ENCODE peak calls at places on chromosome 6, in seven cellular contexts. One of them, this sample, is unnamed.

GRCh38 chr6:45965787-45966186 is 49.9 kb downstream of the CLIC5 start:
- DNase-seq in HCT116: no peak
- DNase-seq in K562: no peak
- DNase-seq in SK-N-SH: no peak
- DNase-seq in A549: no peak
- DNase-seq in Panc1: no peak
- DNase-seq in HepG2: no peak
- DNase-seq in this sample: no peak

GRCh38 chr6:108714012-108714773 is 134.0 kb upstream of the ARMC2 start:
- DNase-seq in HCT116: no peak
- DNase-seq in Panc1: no peak
- DNase-seq in HepG2: no peak
- DNase-seq in SK-N-SH: no peak
- DNase-seq in K562: no peak
- DNase-seq in A549: no peak
- DNase-seq in this sample: no peak

GRCh38 chr6:56459030-56459805 is 183.5 kb downstream of the DST start:
- DNase-seq in K562: no peak
- DNase-seq in A549: no peak
- DNase-seq in SK-N-SH: no peak
- DNase-seq in HCT116: no peak
- DNase-seq in HepG2: no peak
- DNase-seq in Panc1: no peak
- DNase-seq in this sample: no peak

GRCh38 chr6:138004423-138005287 is 102.6 kb downstream of the PERP start:
- DNase-seq in HepG2: peak
- DNase-seq in Panc1: no peak
- DNase-seq in K562: no peak
- DNase-seq in HCT116: peak
- DNase-seq in A549: peak
- DNase-seq in SK-N-SH: no peak
- DNase-seq in this sample: peak

GRCh38 chr6:1423578-1423977 is 34.2 kb downstream of the FOXF2 start:
- DNase-seq in SK-N-SH: no peak
- DNase-seq in A549: no peak
- DNase-seq in HCT116: no peak
- DNase-seq in HepG2: no peak
- DNase-seq in K562: no peak
- DNase-seq in Panc1: no peak
- DNase-seq in this sample: no peak

GRCh38 chr6:79422666-79423065 is 114.6 kb downstream of the LCA5 start:
- DNase-seq in SK-N-SH: no peak
- DNase-seq in HCT116: no peak
- DNase-seq in Panc1: no peak
- DNase-seq in A549: no peak
- DNase-seq in K562: no peak
- DNase-seq in HepG2: no peak
- DNase-seq in this sample: no peak

GRCh38 chr6:145756170-145756662 is 20.9 kb upstream of the EPM2A start:
- DNase-seq in HepG2: no peak
- DNase-seq in SK-N-SH: peak
- DNase-seq in HCT116: no peak
- DNase-seq in Panc1: no peak
- DNase-seq in K562: no peak
- DNase-seq in A549: no peak
- DNase-seq in this sample: peak

GRCh38 chr6:44851176-44851575 is 463.7 kb downstream of the CDC5L start:
- DNase-seq in HCT116: no peak
- DNase-seq in HepG2: no peak
- DNase-seq in K562: no peak
- DNase-seq in SK-N-SH: no peak
- DNase-seq in A549: no peak
- DNase-seq in Panc1: no peak
- DNase-seq in this sample: no peak

GRCh38 chr6:29071831-29072723 is 15.0 kb downstream of the OR2B3 start:
- DNase-seq in HepG2: peak
- DNase-seq in K562: peak
- DNase-seq in A549: peak
- DNase-seq in Panc1: peak
- DNase-seq in HCT116: peak
- DNase-seq in SK-N-SH: peak
- DNase-seq in this sample: peak

GRCh38 chr6:39495640-39496039 is 173.1 kb upstream of the KCNK16 start:
- DNase-seq in HepG2: no peak
- DNase-seq in A549: no peak
- DNase-seq in K562: no peak
- DNase-seq in HCT116: no peak
- DNase-seq in Panc1: no peak
- DNase-seq in SK-N-SH: no peak
- DNase-seq in this sample: no peak

GRCh38 chr6:20711518-20711917 is 177.3 kb downstream of the CDKAL1 start:
- DNase-seq in HepG2: no peak
- DNase-seq in K562: no peak
- DNase-seq in HCT116: no peak
- DNase-seq in A549: no peak
- DNase-seq in SK-N-SH: no peak
- DNase-seq in Panc1: no peak
- DNase-seq in this sample: no peak

GRCh38 chr6:152094992-152095592 is 287.6 kb downstream of the ESR1 start:
- DNase-seq in HepG2: peak
- DNase-seq in SK-N-SH: no peak
- DNase-seq in A549: peak
- DNase-seq in Panc1: peak
- DNase-seq in K562: peak
- DNase-seq in HCT116: peak
- DNase-seq in this sample: peak

GRCh38 chr6:56842602-56843475 is 112.1 kb upstream of the BEND6 start:
- DNase-seq in K562: no peak
- DNase-seq in Panc1: no peak
- DNase-seq in HCT116: no peak
- DNase-seq in HepG2: no peak
- DNase-seq in SK-N-SH: peak
- DNase-seq in A549: peak
- DNase-seq in this sample: no peak

GRCh38 chr6:48658910-48659309 is 547.9 kb upstream of the PTCHD4 start:
- DNase-seq in Panc1: no peak
- DNase-seq in HCT116: no peak
- DNase-seq in A549: no peak
- DNase-seq in K562: no peak
- DNase-seq in SK-N-SH: no peak
- DNase-seq in HepG2: no peak
- DNase-seq in this sample: no peak

GRCh38 chr6:120675886-120676285 is 658.4 kb downstream of the TBC1D32 start:
- DNase-seq in Panc1: no peak
- DNase-seq in HepG2: no peak
- DNase-seq in HCT116: no peak
- DNase-seq in A549: no peak
- DNase-seq in K562: no peak
- DNase-seq in SK-N-SH: no peak
- DNase-seq in this sample: no peak

GRCh38 chr6:152310371-152310954 is 326.7 kb downstream of the SYNE1 start:
- DNase-seq in A549: no peak
- DNase-seq in HCT116: no peak
- DNase-seq in HepG2: no peak
- DNase-seq in Panc1: no peak
- DNase-seq in K562: no peak
- DNase-seq in SK-N-SH: no peak
- DNase-seq in this sample: no peak

GRCh38 chr6:79833264-79833663 is 114.1 kb downstream of the ELOVL4 start:
- DNase-seq in SK-N-SH: peak
- DNase-seq in K562: no peak
- DNase-seq in Panc1: no peak
- DNase-seq in HepG2: no peak
- DNase-seq in HCT116: no peak
- DNase-seq in A549: no peak
- DNase-seq in this sample: no peak

GRCh38 chr6:144310761-144311160 is 25.6 kb downstream of the UTRN start:
- DNase-seq in A549: no peak
- DNase-seq in K562: no peak
- DNase-seq in HepG2: no peak
- DNase-seq in Panc1: no peak
- DNase-seq in SK-N-SH: no peak
- DNase-seq in HCT116: no peak
- DNase-seq in this sample: no peak

GRCh38 chr6:35184580-35185301 is 29.0 kb upstream of the SCUBE3 start:
- DNase-seq in K562: no peak
- DNase-seq in HepG2: no peak
- DNase-seq in HCT116: no peak
- DNase-seq in SK-N-SH: no peak
- DNase-seq in A549: no peak
- DNase-seq in Panc1: no peak
- DNase-seq in this sample: no peak

GRCh38 chr6:13615802-13616140 is 636 bp downstream of the NOL7 start:
- DNase-seq in Panc1: no peak
- DNase-seq in SK-N-SH: peak
- DNase-seq in HepG2: no peak
- DNase-seq in K562: peak
- DNase-seq in HCT116: no peak
- DNase-seq in A549: no peak
- DNase-seq in this sample: peak

GRCh38 chr6:73076211-73076610 is 149.1 kb downstream of the KHDC1L start:
- DNase-seq in Panc1: no peak
- DNase-seq in K562: no peak
- DNase-seq in A549: peak
- DNase-seq in HCT116: no peak
- DNase-seq in SK-N-SH: no peak
- DNase-seq in HepG2: peak
- DNase-seq in this sample: no peak

GRCh38 chr6:32133786-32134185 is 3.7 kb upstream of the FKBPL start:
- DNase-seq in K562: no peak
- DNase-seq in A549: no peak
- DNase-seq in Panc1: no peak
- DNase-seq in SK-N-SH: no peak
- DNase-seq in HepG2: no peak
- DNase-seq in HCT116: no peak
- DNase-seq in this sample: no peak

GRCh38 chr6:117265425-117266266 is at the start of gene VGLL2:
- DNase-seq in Panc1: no peak
- DNase-seq in K562: no peak
- DNase-seq in A549: no peak
- DNase-seq in HCT116: no peak
- DNase-seq in HepG2: peak
- DNase-seq in SK-N-SH: peak
- DNase-seq in this sample: no peak

GRCh38 chr6:15855311-15855710 is 192.5 kb upstream of the DTNBP1 start:
- DNase-seq in Panc1: no peak
- DNase-seq in SK-N-SH: no peak
- DNase-seq in K562: no peak
- DNase-seq in A549: no peak
- DNase-seq in HepG2: no peak
- DNase-seq in HCT116: no peak
- DNase-seq in this sample: no peak

GRCh38 chr6:166330612-166331011 is 11.7 kb downstream of the SFT2D1 start:
- DNase-seq in HCT116: no peak
- DNase-seq in K562: peak
- DNase-seq in Panc1: no peak
- DNase-seq in SK-N-SH: peak
- DNase-seq in HepG2: peak
- DNase-seq in A549: no peak
- DNase-seq in this sample: no peak
- TF ChIP-seq REST in HCT116: no peak
- TF ChIP-seq REST in K562: no peak
- TF ChIP-seq REST in Panc1: no peak
- TF ChIP-seq REST in SK-N-SH: no peak
- TF ChIP-seq REST in HepG2: no peak
- TF ChIP-seq REST in A549: no peak
- TF ChIP-seq REST in this sample: no peak

GRCh38 chr6:42527204-42527603 is 36.6 kb upstream of the UBR2 start:
- DNase-seq in HCT116: no peak
- DNase-seq in Panc1: no peak
- DNase-seq in HepG2: no peak
- DNase-seq in K562: no peak
- DNase-seq in SK-N-SH: no peak
- DNase-seq in A549: no peak
- DNase-seq in this sample: no peak
- TF ChIP-seq REST in HCT116: no peak
- TF ChIP-seq REST in Panc1: no peak
- TF ChIP-seq REST in HepG2: no peak
- TF ChIP-seq REST in K562: no peak
- TF ChIP-seq REST in SK-N-SH: no peak
- TF ChIP-seq REST in A549: no peak
- TF ChIP-seq REST in this sample: no peak

DNA sequence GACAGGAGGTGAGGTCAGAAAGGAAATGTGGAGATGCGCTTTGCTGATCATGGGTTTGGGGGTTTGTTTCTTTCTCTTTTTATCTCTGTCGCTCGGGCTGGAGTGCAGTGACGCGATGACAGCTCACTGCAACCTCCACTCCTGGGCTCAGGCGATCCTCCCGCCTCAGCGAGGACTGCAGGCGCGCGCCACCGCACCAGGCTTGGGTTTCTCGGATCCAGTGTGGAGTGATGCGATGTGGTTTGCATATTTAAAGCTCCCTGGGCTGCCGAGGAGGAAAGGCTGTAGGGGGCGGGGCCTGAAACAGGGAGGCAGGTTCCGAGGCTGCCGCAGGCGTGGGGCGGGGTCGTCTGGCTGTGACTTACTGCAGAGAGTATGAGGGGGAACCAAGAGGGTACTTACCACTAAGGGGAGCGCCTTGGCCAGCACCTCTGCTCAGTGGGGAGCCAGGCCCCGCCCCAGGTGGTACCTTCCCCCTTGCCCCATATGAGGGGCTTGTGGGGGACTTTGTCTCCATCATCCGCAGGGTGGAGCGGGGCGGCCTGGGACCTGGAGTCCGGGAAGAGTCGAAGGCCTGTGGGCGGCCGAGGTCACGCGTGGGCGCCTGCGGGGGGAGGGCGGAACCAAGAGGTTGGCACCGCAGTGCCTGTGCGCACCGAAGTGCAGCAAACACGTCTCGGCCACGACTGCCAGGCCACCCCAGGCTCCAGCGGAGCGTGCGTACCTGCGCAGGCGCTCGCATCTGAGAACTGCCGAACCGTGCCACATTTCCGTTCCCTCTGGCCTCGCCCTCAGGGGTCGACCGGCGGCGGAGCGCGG is 12.7 kb upstream of the BAK1 start:
- DNase-seq in K562: peak
- DNase-seq in A549: no peak
- DNase-seq in Panc1: no peak
- DNase-seq in HepG2: no peak
- DNase-seq in HCT116: no peak
- DNase-seq in SK-N-SH: no peak
- DNase-seq in this sample: no peak
- TF ChIP-seq REST in K562: no peak
- TF ChIP-seq REST in A549: no peak
- TF ChIP-seq REST in Panc1: no peak
- TF ChIP-seq REST in HepG2: no peak
- TF ChIP-seq REST in HCT116: no peak
- TF ChIP-seq REST in SK-N-SH: no peak
- TF ChIP-seq REST in this sample: no peak

DNA sequence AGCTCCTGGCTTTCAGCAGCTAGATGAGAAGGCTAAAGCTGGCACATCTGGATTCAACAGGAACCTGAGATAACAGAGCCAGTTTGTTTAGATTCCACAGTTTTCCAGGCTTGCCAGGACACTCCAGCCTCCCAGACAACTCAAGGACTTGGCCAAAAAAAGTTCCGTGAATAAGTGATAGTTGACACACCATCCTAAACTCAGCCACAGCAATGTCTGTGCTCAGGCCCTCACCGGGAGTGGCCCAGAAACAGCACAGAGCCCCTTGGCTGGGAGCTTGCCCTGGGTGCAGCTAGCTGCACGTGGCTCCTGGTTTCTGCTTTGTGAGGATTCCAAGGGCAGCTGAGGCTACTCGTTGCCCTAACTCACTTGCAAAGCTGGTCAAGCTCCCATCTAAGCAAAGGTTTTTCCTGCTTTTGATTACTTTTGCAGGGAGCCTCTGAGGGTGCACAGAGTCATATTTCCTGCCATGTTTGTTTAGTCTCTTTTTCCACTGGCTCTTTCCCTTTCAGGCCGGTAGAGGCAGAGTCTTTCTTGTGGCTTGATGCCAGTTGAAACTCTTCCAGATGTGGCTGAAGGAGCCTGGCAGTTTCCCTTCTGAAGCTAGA is 118.3 kb upstream of the ECI2 start:
- DNase-seq in A549: peak
- DNase-seq in HCT116: peak
- DNase-seq in K562: no peak
- DNase-seq in SK-N-SH: no peak
- DNase-seq in HepG2: peak
- DNase-seq in Panc1: no peak
- DNase-seq in this sample: no peak
- TF ChIP-seq REST in A549: no peak
- TF ChIP-seq REST in HCT116: no peak
- TF ChIP-seq REST in K562: no peak
- TF ChIP-seq REST in SK-N-SH: no peak
- TF ChIP-seq REST in HepG2: no peak
- TF ChIP-seq REST in Panc1: no peak
- TF ChIP-seq REST in this sample: no peak